ENCODE peak calls at places on chromosome 12, in five cellular contexts. One of them, this sample, is unnamed.

GRCh38 chr12:71639341-71639760 is 24.3 kb downstream of the ZFC3H1 start:
- DNase-seq in A549: peak; percentile 13
- DNase-seq in HepG2: peak; percentile 53
- DNase-seq in K562: peak; percentile 43
- DNase-seq in H1: no peak
- DNase-seq in this sample: no peak

GRCh38 chr12:2183556-2184541 is 131.1 kb downstream of the CACNA1C start:
- DNase-seq in A549: no peak
- DNase-seq in HepG2: peak; percentile 11
- DNase-seq in K562: no peak
- DNase-seq in H1: no peak
- DNase-seq in this sample: no peak

GRCh38 chr12:100554608-100555077 is 18.8 kb upstream of the GAS2L3 start:
- DNase-seq in A549: peak; percentile 68
- DNase-seq in HepG2: peak; percentile 88
- DNase-seq in K562: peak; percentile 79
- DNase-seq in H1: no peak
- DNase-seq in this sample: peak; percentile 96

GRCh38 chr12:3352230-3352629 is 138.8 kb upstream of the PRMT8 start:
- DNase-seq in A549: no peak
- DNase-seq in HepG2: no peak
- DNase-seq in K562: no peak
- DNase-seq in H1: no peak
- DNase-seq in this sample: no peak

GRCh38 chr12:118061011-118061875 is at the start of gene WSB2:
- DNase-seq in A549: peak; percentile 56
- DNase-seq in HepG2: no peak
- DNase-seq in K562: peak; percentile 80
- DNase-seq in H1: peak; percentile 70
- DNase-seq in this sample: peak; percentile 64

GRCh38 chr12:112107728-112108447 is 695 bp downstream of the NAA25 start:
- DNase-seq in A549: peak; percentile 31
- DNase-seq in HepG2: no peak
- DNase-seq in K562: peak; percentile 65
- DNase-seq in H1: no peak
- DNase-seq in this sample: peak; percentile 38

GRCh38 chr12:115404761-115405470 is 720.9 kb upstream of the TBX3 start:
- DNase-seq in A549: no peak
- DNase-seq in HepG2: peak; percentile 43
- DNase-seq in K562: no peak
- DNase-seq in H1: no peak
- DNase-seq in this sample: peak; percentile 80

GRCh38 chr12:24198070-24198469 is 248.6 kb upstream of the SOX5 start:
- DNase-seq in A549: no peak
- DNase-seq in HepG2: no peak
- DNase-seq in K562: no peak
- DNase-seq in H1: no peak
- DNase-seq in this sample: no peak

GRCh38 chr12:100877776-100878175 is 83.2 kb downstream of the ANO4 start:
- DNase-seq in A549: peak; percentile 21
- DNase-seq in HepG2: no peak
- DNase-seq in K562: no peak
- DNase-seq in H1: no peak
- DNase-seq in this sample: no peak

GRCh38 chr12:27305673-27306504 is 26.7 kb upstream of the BMAL2 start:
- DNase-seq in A549: peak; percentile 15
- DNase-seq in HepG2: peak; percentile 28
- DNase-seq in K562: peak; percentile 34
- DNase-seq in H1: no peak
- DNase-seq in this sample: peak; percentile 64

GRCh38 chr12:114850853-114851252 is 166.9 kb upstream of the TBX3 start:
- DNase-seq in A549: no peak
- DNase-seq in HepG2: no peak
- DNase-seq in K562: no peak
- DNase-seq in H1: no peak
- DNase-seq in this sample: no peak

GRCh38 chr12:109387425-109388166 is 39.9 kb downstream of the MYO1H start:
- DNase-seq in A549: peak; percentile 43
- DNase-seq in HepG2: peak; percentile 73
- DNase-seq in K562: peak; percentile 63
- DNase-seq in H1: peak; percentile 50
- DNase-seq in this sample: peak; percentile 16

GRCh38 chr12:103973909-103974308 is 8.2 kb downstream of the TDG start:
- DNase-seq in A549: no peak
- DNase-seq in HepG2: no peak
- DNase-seq in K562: no peak
- DNase-seq in H1: no peak
- DNase-seq in this sample: no peak

GRCh38 chr12:86445361-86445760 is 189.2 kb upstream of the MGAT4C start:
- DNase-seq in A549: no peak
- DNase-seq in HepG2: no peak
- DNase-seq in K562: no peak
- DNase-seq in H1: no peak
- DNase-seq in this sample: no peak

GRCh38 chr12:30417697-30418231 is 277.9 kb downstream of the IPO8 start:
- DNase-seq in A549: no peak
- DNase-seq in HepG2: no peak
- DNase-seq in K562: no peak
- DNase-seq in H1: no peak
- DNase-seq in this sample: peak; percentile 10

GRCh38 chr12:43109626-43110345 is 442.2 kb downstream of the ADAMTS20 start:
- DNase-seq in A549: no peak
- DNase-seq in HepG2: no peak
- DNase-seq in K562: no peak
- DNase-seq in H1: no peak
- DNase-seq in this sample: no peak

GRCh38 chr12:89352242-89352491 is 134 bp downstream of the DUSP6 start:
- DNase-seq in A549: no peak
- DNase-seq in HepG2: no peak
- DNase-seq in K562: no peak
- DNase-seq in H1: no peak
- DNase-seq in this sample: no peak
- TF ChIP-seq POLR2A in A549: no peak
- TF ChIP-seq POLR2A in HepG2: no peak
- TF ChIP-seq POLR2A in K562: no peak
- TF ChIP-seq POLR2A in H1: no peak
- TF ChIP-seq POLR2A in this sample: peak; percentile 99

GRCh38 chr12:752673-753400 is 458 bp downstream of the WNK1 start:
- DNase-seq in A549: no peak
- DNase-seq in HepG2: no peak
- DNase-seq in K562: peak; percentile 62
- DNase-seq in H1: peak; percentile 71
- DNase-seq in this sample: peak; percentile 58

GRCh38 chr12:751828-752672 is at the start of gene WNK1:
- DNase-seq in A549: peak; percentile 99
- DNase-seq in HepG2: peak; percentile 99
- DNase-seq in K562: peak; percentile 95
- DNase-seq in H1: peak; percentile 95
- DNase-seq in this sample: peak; percentile 99

GRCh38 chr12:750356-751191 is 1.8 kb upstream of the WNK1 start:
- DNase-seq in A549: no peak
- DNase-seq in HepG2: no peak
- DNase-seq in K562: peak; percentile 30
- DNase-seq in H1: no peak
- DNase-seq in this sample: no peak

GRCh38 chr12:751192-751827 is 1.1 kb upstream of the WNK1 start:
- DNase-seq in A549: peak; percentile 94
- DNase-seq in HepG2: peak; percentile 91
- DNase-seq in K562: peak; percentile 96
- DNase-seq in H1: peak; percentile 89
- DNase-seq in this sample: peak; percentile 97

GRCh38 chr12:749871-750270 is 2.5 kb upstream of the WNK1 start:
- DNase-seq in A549: no peak
- DNase-seq in HepG2: no peak
- DNase-seq in K562: peak; percentile 12
- DNase-seq in H1: no peak
- DNase-seq in this sample: no peak
- TF ChIP-seq JUN in A549: no peak
- TF ChIP-seq JUN in HepG2: no peak
- TF ChIP-seq JUN in K562: no peak
- TF ChIP-seq JUN in H1: no peak
- TF ChIP-seq JUN in this sample: no peak

GRCh38 chr12:56266634-56267442 is at the start of gene COQ10A:
- DNase-seq in A549: peak; percentile 98
- DNase-seq in HepG2: peak; percentile 83
- DNase-seq in K562: peak; percentile 92
- DNase-seq in H1: peak; percentile 95
- DNase-seq in this sample: peak; percentile 86
- TF ChIP-seq POLR2A in A549: peak; percentile 96
- TF ChIP-seq POLR2A in HepG2: peak; percentile 92
- TF ChIP-seq POLR2A in K562: peak; percentile 90
- TF ChIP-seq POLR2A in H1: peak; percentile 51
- TF ChIP-seq POLR2A in this sample: peak; percentile 90

DNA sequence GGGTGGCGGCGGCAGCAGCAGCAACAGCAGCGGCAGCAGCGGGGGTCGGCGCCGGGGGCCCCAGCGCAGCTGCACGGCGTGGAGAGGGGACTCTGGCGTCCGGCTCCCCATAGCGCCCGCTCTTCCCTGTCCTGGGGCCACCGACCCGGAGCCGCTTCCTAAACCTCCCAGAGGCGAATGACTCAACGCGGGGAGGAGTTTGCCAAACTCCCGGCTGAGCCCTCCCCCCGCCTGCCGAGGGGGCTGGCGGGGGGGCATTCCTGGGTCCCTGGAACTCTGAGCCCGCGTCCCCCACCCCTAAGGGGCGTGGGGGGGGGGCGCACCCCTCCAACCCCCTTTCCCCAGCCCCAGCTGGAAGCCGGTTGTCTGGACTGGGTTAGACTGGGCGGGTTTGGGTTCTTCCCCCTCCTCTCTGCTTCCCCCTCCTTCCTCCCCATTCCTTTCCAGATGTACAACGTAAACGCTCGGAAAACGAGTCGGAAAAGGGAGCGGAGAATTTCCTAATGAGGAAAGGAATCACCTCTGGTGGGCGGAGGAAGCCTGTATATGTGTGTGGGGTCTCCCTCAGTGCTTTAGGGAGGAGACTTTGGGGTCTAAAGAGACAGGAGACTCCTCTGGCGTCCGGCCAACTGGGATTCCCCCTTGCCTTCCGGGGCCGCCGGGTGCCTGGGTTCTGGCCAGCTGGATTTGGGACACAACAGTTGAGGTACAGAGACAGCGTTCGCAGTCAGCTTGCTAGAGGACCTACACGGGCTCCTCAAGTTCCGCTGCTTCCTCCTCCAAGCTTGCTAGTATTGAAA is at the start of gene ITGA5:
- DNase-seq in A549: peak; percentile 90
- DNase-seq in HepG2: no peak
- DNase-seq in K562: peak; percentile 79
- DNase-seq in H1: peak; percentile 76
- DNase-seq in this sample: peak; percentile 75
- TF ChIP-seq JUN in A549: peak; percentile 54
- TF ChIP-seq JUN in HepG2: no peak
- TF ChIP-seq JUN in K562: no peak
- TF ChIP-seq JUN in H1: no peak
- TF ChIP-seq JUN in this sample: no peak

GRCh38 chr12:110543252-110543959 is 39.7 kb downstream of the PPTC7 start:
- DNase-seq in A549: no peak
- DNase-seq in HepG2: no peak
- DNase-seq in K562: no peak
- DNase-seq in H1: no peak
- DNase-seq in this sample: peak; percentile 88
- TF ChIP-seq POLR2A in A549: no peak
- TF ChIP-seq POLR2A in HepG2: no peak
- TF ChIP-seq POLR2A in K562: no peak
- TF ChIP-seq POLR2A in H1: no peak
- TF ChIP-seq POLR2A in this sample: peak; percentile 22